ENCODE peak calls at places on chromosome 13, in five cellular contexts. M, V, W, S and T are unnamed samples.

GRCh38 chr13:76397413-76397812 is 488.8 kb downstream of the KCTD12 start:
- DNase-seq in M (no peak), V (no peak), W (no peak), S (no peak), T (no peak)

GRCh38 chr13:36244990-36245389 is 30.6 kb upstream of the SOHLH2 start:
- DNase-seq in M (no peak), V (no peak), W (no peak), S (no peak), T (no peak)

GRCh38 chr13:102729560-102730275 is 34.9 kb upstream of the METTL21C start:
- DNase-seq in M (peak; percentile 91), V (no peak), W (no peak), S (no peak), T (no peak)

GRCh38 chr13:43755844-43756243 is 30.9 kb downstream of the ENOX1 start:
- DNase-seq in M (no peak), V (no peak), W (no peak), S (no peak), T (no peak)

GRCh38 chr13:110127986-110128511 is 178.9 kb downstream of the COL4A1 start:
- DNase-seq in M (peak; percentile 53), V (no peak), W (no peak), S (no peak), T (no peak)

GRCh38 chr13:80341771-80342271 is 895 bp upstream of the SPRY2 start:
- DNase-seq in M (peak; percentile 63), V (peak; percentile 28), W (no peak), S (no peak), T (no peak)

GRCh38 chr13:114071441-114071840 is 61.0 kb downstream of the RASA3 start:
- DNase-seq in M (no peak), V (no peak), W (no peak), S (no peak), T (no peak)

GRCh38 chr13:94677799-94678198 is 34.5 kb downstream of the SOX21 start:
- DNase-seq in M (no peak), V (no peak), W (no peak), S (no peak), T (no peak)

GRCh38 chr13:105207586-105208293 is 1327.7 kb downstream of the EFNB2 start:
- DNase-seq in M (no peak), V (no peak), W (no peak), S (no peak), T (no peak)

GRCh38 chr13:109698779-109699178 is 87.6 kb downstream of the IRS2 start:
- DNase-seq in M (no peak), V (no peak), W (no peak), S (no peak), T (no peak)

GRCh38 chr13:98443329-98443728 is 133.6 kb downstream of the STK24 start:
- DNase-seq in M (no peak), V (no peak), W (no peak), S (no peak), T (no peak)

GRCh38 chr13:51000576-51001260 is 91.1 kb downstream of the RNASEH2B start:
- DNase-seq in M (no peak), V (no peak), W (no peak), S (no peak), T (no peak)

GRCh38 chr13:67273001-67273400 is 42.9 kb upstream of the PCDH9 start:
- DNase-seq in M (no peak), V (no peak), W (no peak), S (no peak), T (no peak)

GRCh38 chr13:110405597-110406450 is 98.7 kb downstream of the COL4A2 start:
- DNase-seq in M (no peak), V (no peak), W (no peak), S (no peak), T (no peak)

GRCh38 chr13:77810430-77810829 is 108.2 kb downstream of the EDNRB start:
- DNase-seq in M (peak; percentile 71), V (no peak), W (no peak), S (no peak), T (no peak)

GRCh38 chr13:98267080-98267912 is 90.2 kb upstream of the RNF113B start:
- DNase-seq in M (peak; percentile 22), V (no peak), W (peak; percentile 33), S (peak; percentile 60), T (no peak)

GRCh38 chr13:21058361-21058760 is 3.0 kb downstream of the LATS2 start:
- DNase-seq in M (peak; percentile 53), V (no peak), W (no peak), S (no peak), T (no peak)

GRCh38 chr13:81714513-81714912 is 1373.6 kb upstream of the SPRY2 start:
- DNase-seq in M (no peak), V (no peak), W (no peak), S (no peak), T (no peak)

GRCh38 chr13:91154954-91155353 is 192.5 kb upstream of the MIR17HG start:
- DNase-seq in M (no peak), V (no peak), W (no peak), S (no peak), T (no peak)

GRCh38 chr13:34941436-34941834 is 635 bp upstream of the NBEA start:
- DNase-seq in M (no peak), V (no peak), W (no peak), S (no peak), T (no peak)

GRCh38 chr13:71830736-71831135 is 36.3 kb downstream of the DACH1 start:
- DNase-seq in M (no peak), V (no peak), W (no peak), S (no peak), T (no peak)

GRCh38 chr13:114032121-114032799 is 58.4 kb upstream of the C13orf46 start:
- DNase-seq in M (peak; percentile 92), V (no peak), W (no peak), S (no peak), T (peak; percentile 52)

GRCh38 chr13:105377452-105377851 is 1158.0 kb downstream of the EFNB2 start:
- DNase-seq in M (no peak), V (no peak), W (no peak), S (no peak), T (no peak)